ENCODE peak calls at places on chromosomes 5 and 9, in six cellular contexts. G, R, W, J, F and K are unnamed samples.
A peak's percentile ranks its signal among the peaks of the same experiment; 100 is the strongest.

GRCh38 chr5:308672-309271 is 12.7 kb upstream of the AHRR start:
- DNase-seq in R (no peak), W (peak; percentile 19), J (peak; percentile 47), F (no peak), G (no peak), K (peak; percentile 25)

GRCh38 chr5:43315262-43315661 is 2.0 kb upstream of the HMGCS1 start:
- DNase-seq in G (no peak), J (peak; percentile 54), F (no peak), W (peak; percentile 57), R (no peak), K (peak; percentile 26)

GRCh38 chr5:5164158-5164557 is 24.0 kb downstream of the ADAMTS16 start:
- DNase-seq in F (no peak), G (no peak), R (no peak), J (no peak), W (no peak), K (no peak)

GRCh38 chr5:151660616-151661015 is 26.1 kb downstream of the SPARC start:
- DNase-seq in R (no peak), J (peak; percentile 61), F (no peak), G (no peak), W (peak; percentile 84), K (peak; percentile 73)

GRCh38 chr5:149680810-149681221 is 49.3 kb upstream of the PPARGC1B start:
- DNase-seq in W (no peak), J (no peak), G (no peak), R (no peak), F (no peak), K (no peak)

GRCh38 chr9:87157366-87158031 is 210.2 kb upstream of the GAS1 start:
- DNase-seq in G (no peak), R (no peak), W (no peak), J (no peak), F (no peak), K (no peak)

GRCh38 chr9:135490166-135490870 is 10.2 kb upstream of the MRPS2 start:
- DNase-seq in J (no peak), R (no peak), F (no peak), G (no peak), W (no peak), K (no peak)

GRCh38 chr5:132458226-132458560 is 32.4 kb downstream of the IRF1 start:
- DNase-seq in R (no peak), J (no peak), W (peak; percentile 68), G (no peak), F (no peak), K (peak; percentile 80)

GRCh38 chr9:126334626-126335621 is 8.3 kb downstream of the MVB12B start:
- DNase-seq in F (no peak), W (peak; percentile 33), J (peak; percentile 65), R (no peak), G (no peak), K (no peak)
- H4K91ac ChIP-seq in F (no peak overlapping the region), W (no peak overlapping the region), J (no peak overlapping the region), R (no peak overlapping the region), G (no peak overlapping the region), K (no peak overlapping the region)

DNA sequence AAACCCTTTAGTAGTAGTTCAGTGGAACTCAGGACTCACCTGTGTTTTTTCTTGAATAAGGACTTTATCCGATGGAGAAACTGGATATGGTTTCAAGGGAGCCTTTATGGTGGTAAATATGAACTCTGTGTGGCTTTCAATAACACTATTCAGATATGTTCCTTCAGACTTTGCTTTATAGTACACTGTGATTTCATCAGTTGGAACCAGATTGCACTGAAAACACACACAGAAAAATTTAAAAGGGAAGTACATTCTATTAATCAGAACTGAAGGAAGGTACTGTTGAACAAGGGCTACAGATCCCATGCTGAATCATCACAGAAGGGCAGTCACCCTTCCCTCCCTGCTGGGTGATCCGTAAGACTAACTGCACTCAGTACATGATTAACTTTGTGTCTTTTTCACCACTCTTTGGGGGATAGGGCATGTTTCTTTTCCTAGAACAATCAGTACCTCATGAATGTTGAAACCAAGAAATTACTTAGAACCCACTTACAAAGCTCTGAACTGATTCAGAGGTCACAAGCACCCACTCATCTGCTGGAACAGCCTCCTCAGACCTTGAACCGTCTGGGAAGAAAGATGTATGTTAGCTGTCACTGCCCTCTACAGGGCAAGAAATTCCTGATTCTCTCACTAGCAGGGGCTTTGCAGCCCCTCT is 51.2 kb downstream of the IARS1 start:
- DNase-seq in F (no peak), G (no peak), J (no peak), R (no peak), W (peak; percentile 87), K (peak; percentile 80)
- H3K14ac ChIP-seq in F (no peak overlapping the region), G (no peak overlapping the region), J (no peak overlapping the region), R (no peak overlapping the region), W (peak overlapping the region; percentile 87), K (no peak overlapping the region)

GRCh38 chr5:72353046-72353445 is 32.9 kb downstream of the PTCD2 start:
- DNase-seq in G (no peak), J (no peak), F (no peak), W (peak; percentile 95), R (no peak), K (no peak)
- H2AFZ ChIP-seq in G (no peak overlapping the region), J (no peak overlapping the region), F (no peak overlapping the region), W (no peak overlapping the region), R (no peak overlapping the region), K (no peak overlapping the region)

GRCh38 chr5:74469234-74469972 is 171.1 kb downstream of the ENC1 start:
- DNase-seq in F (no peak), R (no peak), G (no peak), W (no peak), J (no peak), K (no peak)

GRCh38 chr5:74476197-74477081 is 164.1 kb downstream of the ENC1 start:
- DNase-seq in J (no peak), W (no peak), R (no peak), G (no peak), F (no peak), K (no peak)

GRCh38 chr5:74468421-74468820 is 172.1 kb downstream of the ENC1 start:
- DNase-seq in F (no peak), W (no peak), R (no peak), J (peak; percentile 9), G (no peak), K (no peak)

GRCh38 chr5:74477082-74477453 is 163.5 kb downstream of the ENC1 start:
- DNase-seq in R (no peak), G (no peak), J (no peak), F (no peak), W (no peak), K (no peak)

DNA sequence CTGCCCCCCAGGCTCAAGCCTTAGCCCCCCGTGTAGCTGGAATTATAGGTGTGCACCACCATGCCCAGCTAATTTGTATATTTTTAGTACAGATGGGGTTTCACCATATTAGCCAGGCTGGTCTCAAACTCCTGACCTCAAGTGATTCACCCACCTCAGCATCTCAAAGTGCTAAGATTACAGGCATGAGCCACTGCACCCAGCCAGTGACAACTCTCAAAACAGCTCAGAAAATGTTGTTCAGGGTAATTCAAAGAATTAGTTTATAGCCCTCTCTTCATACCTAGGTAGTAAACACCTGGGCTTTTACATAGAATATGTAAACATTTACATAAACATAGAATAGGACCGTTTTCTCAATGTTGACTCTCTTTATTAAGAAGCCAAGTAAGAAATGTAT is 168.7 kb downstream of the ENC1 start:
- DNase-seq in G (no peak), J (no peak), R (no peak), F (no peak), W (peak; percentile 15), K (no peak)
- H4K91ac ChIP-seq in G (no peak overlapping the region), J (no peak overlapping the region), R (no peak overlapping the region), F (no peak overlapping the region), W (no peak overlapping the region), K (no peak overlapping the region)

GRCh38 chr9:124298646-124299235 is 41.0 kb downstream of the NEK6 start:
- DNase-seq in J (peak; percentile 91), R (no peak), G (no peak), F (no peak), W (no peak), K (peak; percentile 71)
- H3K14ac ChIP-seq in J (peak overlapping the region; percentile 22), R (no peak overlapping the region), G (no peak overlapping the region), F (no peak overlapping the region), W (peak overlapping the region; percentile 95), K (peak overlapping the region; percentile 39)

GRCh38 chr5:68137451-68138190 is 77.9 kb upstream of the PIK3R1 start:
- DNase-seq in J (no peak), G (no peak), F (no peak), R (no peak), W (peak; percentile 16), K (no peak)

GRCh38 chr5:68141494-68141893 is 74.1 kb upstream of the PIK3R1 start:
- DNase-seq in R (no peak), W (peak; percentile 83), J (no peak), G (no peak), F (no peak), K (peak; percentile 20)

GRCh38 chr5:68139601-68140441 is 75.7 kb upstream of the PIK3R1 start:
- DNase-seq in F (no peak), W (peak; percentile 17), R (no peak), G (no peak), J (no peak), K (peak; percentile 18)

GRCh38 chr5:68134669-68135313 is 80.8 kb upstream of the PIK3R1 start:
- DNase-seq in F (no peak), R (no peak), G (no peak), J (no peak), W (no peak), K (no peak)

GRCh38 chr5:68140763-68141162 is 74.8 kb upstream of the PIK3R1 start:
- DNase-seq in F (no peak), R (no peak), J (no peak), W (no peak), G (no peak), K (no peak)
- H2AFZ ChIP-seq in F (no peak overlapping the region), R (no peak overlapping the region), J (no peak overlapping the region), W (no peak overlapping the region), G (no peak overlapping the region), K (no peak overlapping the region)

DNA sequence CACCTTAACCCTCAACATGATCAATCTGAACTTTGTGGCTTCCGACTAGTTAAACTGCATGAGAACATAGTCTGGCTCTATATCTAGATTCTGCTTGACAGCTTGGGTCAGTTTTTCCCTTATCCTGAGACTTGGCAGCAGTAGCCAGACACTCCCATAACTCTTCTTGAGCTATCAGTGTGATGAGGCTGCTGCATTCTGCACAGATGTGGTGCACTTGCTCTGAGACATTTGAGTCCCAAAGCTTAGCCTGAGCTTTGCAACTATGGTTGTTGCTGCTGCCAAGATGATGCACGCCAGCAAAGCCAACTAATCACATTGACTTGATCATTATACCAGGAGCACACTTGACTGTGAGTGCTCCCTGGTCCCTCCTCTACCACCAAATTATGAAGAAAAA is 36.2 kb downstream of the MOCS2 start:
- DNase-seq in G (no peak), W (peak; percentile 30), J (no peak), R (no peak), F (no peak), K (no peak)
- H4K91ac ChIP-seq in G (no peak overlapping the region), W (no peak overlapping the region), J (no peak overlapping the region), R (no peak overlapping the region), F (no peak overlapping the region), K (no peak overlapping the region)